ENCODE peak calls at places on chromosomes 2 and 18, in six cellular contexts. L, C, H, N, U and T are unnamed samples.

GRCh38 chr2:65018141-65018582 is 29.0 kb downstream of the SLC1A4 start:
- DNase-seq in L (no peak), C (no peak), H (no peak), N (no peak), U (no peak), T (no peak)

GRCh38 chr2:215716971-215717370 is 281.1 kb upstream of the FN1 start:
- DNase-seq in L (no peak), C (peak; percentile 83), H (no peak), N (no peak), U (no peak), T (no peak)

GRCh38 chr2:241443486-241444223 is 64.7 kb downstream of the STK25 start:
- DNase-seq in L (no peak), C (peak; percentile 26), H (peak; percentile 90), N (peak; percentile 96), U (no peak), T (no peak)

GRCh38 chr2:144730711-144731110 is 210.8 kb upstream of the ZEB2 start:
- DNase-seq in L (no peak), C (peak; percentile 26), H (no peak), N (no peak), U (no peak), T (no peak)

GRCh38 chr2:191020742-191021381 is 6.9 kb upstream of the STAT1 start:
- DNase-seq in L (no peak), C (peak; percentile 93), H (no peak), N (peak; percentile 27), U (no peak), T (peak; percentile 48)

GRCh38 chr2:130327703-130328527 is 14.8 kb upstream of the IMP4 start:
- DNase-seq in L (peak; percentile 70), C (peak; percentile 45), H (no peak), N (no peak), U (peak; percentile 82), T (peak; percentile 85)

GRCh38 chr18:57715671-57716070 is 87.4 kb downstream of the ATP8B1 start:
- DNase-seq in L (no peak), C (no peak), H (no peak), N (no peak), U (no peak), T (no peak)

GRCh38 chr2:48414980-48415764 is 114.8 kb upstream of the STON1 start:
- DNase-seq in L (peak; percentile 17), C (peak; percentile 54), H (no peak), N (no peak), U (peak; percentile 21), T (no peak)

GRCh38 chr2:112138143-112139032 is at the start of gene FBLN7:
- DNase-seq in L (peak; percentile 77), C (peak; percentile 62), H (no peak), N (no peak), U (peak; percentile 68), T (peak; percentile 32)

GRCh38 chr2:60337142-60337497 is 216.3 kb downstream of the BCL11A start:
- DNase-seq in L (peak; percentile 52), C (no peak), H (peak; percentile 54), N (no peak), U (peak; percentile 67), T (no peak)

GRCh38 chr2:232937278-232937906 is 67.3 kb downstream of the SNORC start:
- DNase-seq in L (no peak), C (peak; percentile 78), H (no peak), N (no peak), U (no peak), T (peak; percentile 76)

GRCh38 chr18:48581941-48582340 is 43.1 kb downstream of the CTIF start:
- DNase-seq in L (no peak), C (no peak), H (no peak), N (no peak), U (no peak), T (no peak)

GRCh38 chr18:48581206-48581605 is 42.4 kb downstream of the CTIF start:
- DNase-seq in L (no peak), C (no peak), H (no peak), N (no peak), U (no peak), T (no peak)

GRCh38 chr18:48580066-48580465 is 41.2 kb downstream of the CTIF start:
- DNase-seq in L (no peak), C (no peak), H (no peak), N (no peak), U (no peak), T (no peak)

GRCh38 chr18:48582946-48583345 is 44.1 kb downstream of the CTIF start:
- DNase-seq in L (no peak), C (no peak), H (no peak), N (no peak), U (no peak), T (no peak)

GRCh38 chr18:48580782-48581181 is 42.0 kb downstream of the CTIF start:
- DNase-seq in L (peak; percentile 41), C (peak; percentile 83), H (no peak), N (no peak), U (peak; percentile 65), T (peak; percentile 31)
- H3K4me3 ChIP-seq in L (no peak overlapping the region), C (no peak overlapping the region), H (no peak overlapping the region), N (no peak overlapping the region), U (no peak overlapping the region), T (no peak overlapping the region)

GRCh38 chr2:98654702-98655488 is 46.5 kb downstream of the UNC50 start:
- DNase-seq in L (no peak), C (no peak), H (no peak), N (no peak), U (no peak), T (no peak)
- TF ChIP-seq EZH2phosphoT487 in L (no peak), C (no peak), H (no peak), N (no peak), U (no peak), T (no peak)

GRCh38 chr18:217532-218334 is 50.1 kb downstream of the THOC1 start:
- DNase-seq in L (peak; percentile 5), C (no peak), H (no peak), N (no peak), U (no peak), T (no peak)
- H3K36me3 ChIP-seq in L (peaks cover 37% of the 10 kb centered on the region), C (peaks cover 50% of the 10 kb centered on the region), H (peaks cover 89% of the 10 kb centered on the region), N (peaks cover 15% of the 10 kb centered on the region), U (peaks cover 64% of the 10 kb centered on the region), T (no peaks in the 10 kb centered on the region)

GRCh38 chr2:11406492-11407381 is 59.2 kb downstream of the E2F6 start:
- DNase-seq in L (no peak), C (peak; percentile 60), H (no peak), N (no peak), U (peak; percentile 35), T (peak; percentile 25)
- H3K4me3 ChIP-seq in L (no peak overlapping the region), C (no peak overlapping the region), H (no peak overlapping the region), N (no peak overlapping the region), U (no peak overlapping the region), T (no peak overlapping the region)

GRCh38 chr2:55838653-55839052 is 84.9 kb downstream of the EFEMP1 start:
- DNase-seq in L (no peak), C (no peak), H (no peak), N (no peak), U (no peak), T (no peak)
- TF ChIP-seq EZH2phosphoT487 in L (no peak), C (no peak), H (no peak), N (no peak), U (no peak), T (no peak)